ENCODE peak calls at places on chromosome 1, in nine cellular contexts. Y is mammary epithelial cell, W is GM10248, T is thoracic aorta, U is HFF-Myc, Q is cardiac fibroblast, Z is AG04449, X is T-cell, F is M059J. H is an unnamed sample.
A peak's percentile ranks its signal among the peaks of the same experiment; 100 is the strongest.

GRCh38 chr1:173507847-173508209 is 30.7 kb downstream of the PRDX6 start:
- DNase-seq in Y (peak; percentile 39), W (no peak), T (no peak), U (no peak), Q (no peak), Z (no peak), X (no peak), F (peak; percentile 83), H (no peak)

GRCh38 chr1:237065903-237066302 is 23.9 kb downstream of the RYR2 start:
- DNase-seq in Y (no peak), W (no peak), T (no peak), U (no peak), Q (no peak), Z (no peak), X (no peak), F (no peak), H (no peak)

GRCh38 chr1:96641292-96641691 is 80.3 kb upstream of the PTBP2 start:
- DNase-seq in Y (peak; percentile 6), W (no peak), T (no peak), U (no peak), Q (peak; percentile 50), Z (no peak), X (no peak), F (no peak), H (no peak)

GRCh38 chr1:183635112-183635605 is 424 bp downstream of the ARPC5 start:
- DNase-seq in Y (no peak), W (no peak), T (no peak), U (no peak), Q (peak; percentile 34), Z (no peak), X (no peak), F (peak; percentile 44), H (peak; percentile 29)

GRCh38 chr1:110084226-110085078 is 14.0 kb upstream of the ALX3 start:
- DNase-seq in Y (no peak), W (peak; percentile 60), T (no peak), U (no peak), Q (peak; percentile 48), Z (no peak), X (no peak), F (peak; percentile 54), H (no peak)

GRCh38 chr1:173554089-173554488 is 48.8 kb downstream of the SLC9C2 start:
- DNase-seq in Y (peak; percentile 10), W (no peak), T (no peak), U (no peak), Q (no peak), Z (no peak), X (no peak), F (no peak), H (no peak)

GRCh38 chr1:154713001-154713400 is 105.0 kb upstream of the ADAR start:
- DNase-seq in Y (no peak), W (no peak), T (no peak), U (no peak), Q (no peak), Z (no peak), X (no peak), F (no peak), H (no peak)

GRCh38 chr1:41294213-41294612 is 52.1 kb upstream of the SCMH1 start:
- DNase-seq in Y (no peak), W (no peak), T (no peak), U (no peak), Q (no peak), Z (no peak), X (no peak), F (no peak), H (no peak)

GRCh38 chr1:109570414-109570813 is 22.0 kb downstream of the GNAI3 start:
- DNase-seq in Y (peak; percentile 81), W (no peak), T (no peak), U (no peak), Q (peak; percentile 67), Z (no peak), X (no peak), F (no peak), H (no peak)

GRCh38 chr1:206117151-206117948 is at the start of gene AVPR1B:
- DNase-seq in Y (peak; percentile 37), W (no peak), T (no peak), U (no peak), Q (peak; percentile 44), Z (no peak), X (no peak), F (peak; percentile 35), H (no peak)

GRCh38 chr1:204130989-204131892 is 20.6 kb downstream of the ETNK2 start:
- DNase-seq in Y (peak; percentile 82), W (no peak), T (no peak), U (peak; percentile 75), Q (peak; percentile 90), Z (peak; percentile 37), X (no peak), F (peak; percentile 99), H (peak; percentile 49)

GRCh38 chr1:27532119-27532695 is 42.2 kb upstream of the WASF2 start:
- DNase-seq in Y (no peak), W (no peak), T (no peak), U (no peak), Q (no peak), Z (no peak), X (no peak), F (no peak), H (no peak)